ENCODE peak calls at places on chromosome 1, in seven cellular contexts. K is HCT116, X is GM12878, L is HepG2, U is H1, W is K562, O is SK-N-SH. Q is an unnamed sample.

GRCh38 chr1:11730429-11730861 is 5.5 kb upstream of the AGTRAP start:
- DNase-seq in X (no peak), L (no peak), O (no peak), W (no peak), K (no peak), U (no peak), Q (peak; percentile 77)

GRCh38 chr1:188364927-188365449 is 1536.2 kb downstream of the PLA2G4A start:
- DNase-seq in U (no peak), X (no peak), K (no peak), O (no peak), L (no peak), W (no peak), Q (no peak)

GRCh38 chr1:201403359-201403758 is 4.2 kb upstream of the LAD1 start:
- DNase-seq in K (no peak), L (no peak), U (no peak), W (no peak), O (no peak), X (no peak), Q (no peak)

GRCh38 chr1:43830802-43831201 is 102.8 kb upstream of the ARTN start:
- DNase-seq in O (no peak), W (no peak), X (no peak), K (no peak), L (no peak), U (no peak), Q (no peak)

GRCh38 chr1:186813420-186813819 is 15.3 kb upstream of the PLA2G4A start:
- DNase-seq in W (no peak), L (no peak), O (no peak), X (no peak), K (no peak), U (no peak), Q (no peak)

GRCh38 chr1:21539933-21540332 is 30.7 kb downstream of the ALPL start:
- DNase-seq in O (peak; percentile 82), U (no peak), W (peak; percentile 50), X (no peak), L (peak; percentile 31), K (peak; percentile 54), Q (no peak)

GRCh38 chr1:16022393-16022792 is 557 bp downstream of the CLCNKA start:
- DNase-seq in O (no peak), W (no peak), U (no peak), K (no peak), L (no peak), X (no peak), Q (no peak)

GRCh38 chr1:14970115-14970798 is 183.3 kb upstream of the TMEM51 start:
- DNase-seq in K (peak; percentile 76), U (no peak), O (peak; percentile 69), X (no peak), L (peak; percentile 72), W (peak; percentile 96), Q (no peak)

GRCh38 chr1:29513357-29513756 is 277.0 kb downstream of the PTPRU start:
- DNase-seq in K (peak; percentile 84), W (peak; percentile 75), U (peak; percentile 43), O (peak; percentile 60), X (peak; percentile 9), L (peak; percentile 35), Q (no peak)

GRCh38 chr1:201436461-201436860 is 14.9 kb upstream of the TNNI1 start:
- DNase-seq in W (peak; percentile 49), X (no peak), O (no peak), U (no peak), L (peak; percentile 36), K (peak; percentile 56), Q (no peak)

GRCh38 chr1:219833214-219833816 is 95.0 kb downstream of the SLC30A10 start:
- DNase-seq in L (no peak), O (no peak), K (no peak), W (no peak), U (no peak), X (no peak), Q (no peak)

GRCh38 chr1:173220157-173220556 is 13.0 kb upstream of the TNFSF4 start:
- DNase-seq in L (no peak), U (no peak), O (no peak), W (no peak), K (no peak), X (no peak), Q (no peak)

GRCh38 chr1:10694274-10694632 is 102.2 kb downstream of the CASZ1 start:
- DNase-seq in W (no peak), K (no peak), X (no peak), O (no peak), U (no peak), L (no peak), Q (no peak)

DNA sequence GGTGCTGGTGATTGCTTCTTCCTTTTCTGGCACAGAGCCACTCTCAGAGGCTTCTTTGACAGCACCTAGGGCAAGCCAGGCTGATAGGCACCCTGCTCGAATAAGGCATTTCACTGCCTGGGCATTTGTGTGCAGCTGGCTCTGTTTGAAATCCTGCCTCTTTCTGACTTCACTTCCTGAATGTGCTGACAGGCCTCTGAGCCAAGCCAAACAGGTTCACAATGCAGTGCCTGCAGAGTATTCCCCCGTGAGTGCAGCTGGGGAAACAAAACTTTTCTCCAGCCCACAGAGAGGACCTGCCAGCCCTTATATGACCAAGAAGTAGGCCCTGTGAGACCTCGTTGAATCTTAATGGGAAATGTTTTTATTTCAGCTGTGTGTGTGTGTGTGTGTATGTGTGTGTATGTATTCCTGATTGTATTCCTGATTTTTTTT is 10.4 kb downstream of the JUN start:
- DNase-seq in W (no peak), L (no peak), K (no peak), O (no peak), X (no peak), U (no peak), Q (no peak)
- TF ChIP-seq POLR2AphosphoS5 in W (no peak), L (no peak), K (no peak), O (no peak), X (no peak), U (no peak), Q (no peak)

GRCh38 chr1:114986286-114986685 is 43.3 kb upstream of the TSHB start:
- DNase-seq in X (no peak), W (no peak), L (no peak), U (no peak), O (no peak), K (no peak), Q (no peak)
- H3K27ac ChIP-seq in X (no peak overlapping the region), W (no peak overlapping the region), L (no peak overlapping the region), U (no peak overlapping the region), O (no peak overlapping the region), K (no peak overlapping the region), Q (no peak overlapping the region)

GRCh38 chr1:39573097-39573465 is 3.5 kb downstream of the PABPC4 start:
- DNase-seq in K (no peak), O (no peak), W (peak; percentile 16), L (no peak), U (no peak), X (no peak), Q (no peak)

GRCh38 chr1:39575191-39576015 is 1.2 kb downstream of the PABPC4 start:
- DNase-seq in X (no peak), O (peak; percentile 76), W (peak; percentile 80), L (peak; percentile 16), U (no peak), K (no peak), Q (no peak)

GRCh38 chr1:39576016-39576657 is 453 bp downstream of the PABPC4 start:
- DNase-seq in X (no peak), O (peak; percentile 76), L (no peak), W (peak; percentile 71), U (no peak), K (no peak), Q (no peak)

GRCh38 chr1:39573736-39574624 is 2.6 kb downstream of the PABPC4 start:
- DNase-seq in W (peak; percentile 18), X (no peak), K (no peak), L (no peak), U (no peak), O (peak; percentile 39), Q (no peak)

DNA sequence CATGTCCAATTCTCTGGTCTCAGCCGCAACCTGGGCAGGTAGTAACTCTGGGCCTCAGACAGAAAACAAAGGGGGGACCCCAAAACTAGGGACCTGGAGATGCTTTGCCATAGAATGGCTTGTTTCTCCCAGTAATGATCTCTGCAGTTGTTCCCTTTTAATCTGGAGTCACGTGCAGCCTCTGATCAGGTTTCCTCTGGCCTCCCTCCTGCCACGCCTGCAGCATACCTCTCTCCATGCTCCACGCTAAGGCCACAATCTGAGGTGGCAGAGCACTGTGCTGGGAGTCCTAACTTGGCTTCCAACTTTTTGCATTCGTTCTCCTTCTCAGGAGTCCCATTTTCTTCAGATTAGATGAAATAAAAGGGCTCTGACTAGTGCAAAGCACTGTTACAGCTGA is 1.9 kb downstream of the PABPC4 start:
- DNase-seq in W (peak; percentile 17), U (no peak), L (peak; percentile 18), O (no peak), K (no peak), X (no peak), Q (no peak)
- H3K9ac ChIP-seq in W (peak overlapping the region; percentile 95), U (peak overlapping the region; percentile 10), L (peak overlapping the region; percentile 95), O (peak overlapping the region; percentile 95), K (peak overlapping the region; percentile 93), X (peak overlapping the region; percentile 92), Q (peak overlapping the region; percentile 99)

GRCh38 chr1:151058682-151059341 is 610 bp downstream of the CDC42SE1 start:
- DNase-seq in L (no peak), X (no peak), W (no peak), O (peak; percentile 53), U (no peak), K (no peak), Q (no peak)
- TF ChIP-seq POLR2AphosphoS5 in L (no peak), X (no peak), W (no peak), O (no peak), U (no peak), K (no peak), Q (no peak)

DNA sequence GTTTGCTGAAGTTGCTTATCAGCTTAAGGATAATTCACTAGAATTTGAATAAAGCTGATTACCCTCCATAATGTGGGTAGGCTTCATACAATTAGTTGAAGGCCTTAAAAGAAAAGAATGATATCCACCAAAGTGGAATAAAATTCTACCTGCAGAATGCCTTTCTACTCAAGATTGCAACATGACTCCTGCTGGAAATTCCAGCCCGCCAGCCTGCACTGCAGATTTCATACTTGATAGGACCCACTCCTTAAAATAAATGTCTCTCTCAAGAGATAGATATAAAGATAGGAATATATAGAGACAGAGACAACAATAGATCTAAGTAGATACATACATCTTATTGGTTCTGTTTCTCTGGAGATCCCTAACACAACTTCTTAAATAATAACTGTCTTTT is 23.7 kb upstream of the INSL5 start:
- DNase-seq in O (no peak), U (no peak), K (no peak), L (no peak), X (no peak), W (no peak), Q (no peak)
- H3K27ac ChIP-seq in O (no peak overlapping the region), U (no peak overlapping the region), K (no peak overlapping the region), L (no peak overlapping the region), X (no peak overlapping the region), W (no peak overlapping the region), Q (no peak overlapping the region)

DNA sequence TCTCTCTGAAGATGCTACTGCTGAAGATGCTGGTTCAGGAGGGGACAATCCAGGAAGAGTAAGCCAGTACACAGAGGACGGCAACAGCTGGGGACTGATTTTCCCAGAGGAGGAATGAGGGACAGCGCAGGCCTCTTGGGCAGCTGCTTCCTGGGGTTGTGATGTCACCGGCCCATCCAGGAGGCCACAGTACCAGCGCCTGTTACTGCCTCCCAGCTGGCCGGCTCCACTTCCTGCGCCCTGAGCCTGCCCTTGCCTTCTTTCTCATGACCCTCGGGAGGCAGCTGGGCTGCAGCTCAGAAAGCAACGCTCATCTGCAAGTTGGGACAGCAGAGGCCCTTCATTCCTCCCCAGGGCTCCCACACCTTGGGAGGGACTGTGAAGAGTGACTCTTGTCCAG is 21.9 kb upstream of the ID3 start:
- DNase-seq in W (no peak), X (no peak), L (no peak), U (no peak), K (no peak), O (peak; percentile 79), Q (no peak)
- H3K9ac ChIP-seq in W (peak overlapping the region; percentile 70), X (no peak overlapping the region), L (no peak overlapping the region), U (no peak overlapping the region), K (no peak overlapping the region), O (no peak overlapping the region), Q (no peak overlapping the region)

Q was measured in SK-N-MC.